ENCODE peak calls at places on chromosomes 13 and 19, in five cellular contexts. V is GM03348, O is OCI-LY7, F is AG20443, D is HT1080. N is an unnamed sample.

GRCh38 chr19:7720351-7720750 is 11.6 kb downstream of the CLEC4G start:
- DNase-seq in F (no peak), V (no peak), O (no peak), D (no peak), N (no peak)

GRCh38 chr19:16456652-16457194 is 15.0 kb downstream of the EPS15L1 start:
- DNase-seq in O (no peak), V (no peak), D (no peak), F (no peak), N (no peak)

GRCh38 chr19:3580156-3580955 is 4.9 kb upstream of the GIPC3 start:
- DNase-seq in O (no peak), F (peak), D (peak), V (peak), N (peak)

GRCh38 chr13:78410164-78410563 is 193.2 kb downstream of the POU4F1 start:
- DNase-seq in D (no peak), V (no peak), F (no peak), O (no peak), N (no peak)

GRCh38 chr19:13208131-13208963 is 58.1 kb downstream of the IER2 start:
- DNase-seq in O (peak), D (peak), F (peak), V (peak), N (peak)

GRCh38 chr13:113820813-113821651 is 42.8 kb downstream of the GAS6 start:
- DNase-seq in F (peak), V (peak), O (no peak), D (peak), N (peak)

GRCh38 chr19:55452381-55453325 is 8.8 kb downstream of the ISOC2 start:
- DNase-seq in D (no peak), V (peak), O (peak), F (peak), N (peak)

GRCh38 chr19:14315433-14315832 is 65.8 kb upstream of the ADGRE5 start:
- DNase-seq in O (no peak), F (no peak), D (no peak), V (no peak), N (no peak)

GRCh38 chr19:48813123-48813911 is 2.5 kb upstream of the BCAT2 start:
- DNase-seq in O (no peak), D (no peak), V (no peak), F (peak), N (no peak)

GRCh38 chr19:38451629-38452028 is 18.1 kb downstream of the RYR1 start:
- DNase-seq in F (no peak), O (no peak), D (no peak), V (no peak), N (no peak)